ENCODE peak calls at places on chromosome X, in five cellular contexts. I is H1, Q is H9, O is IMR-90, H is mesendoderm. W is an unnamed sample.
A peak's percentile ranks its signal among the peaks of the same experiment; 100 is the strongest.

GRCh38 chrX:13339607-13340006 is 19.8 kb upstream of the ATXN3L start:
- DNase-seq in O (no peak), Q (no peak), I (no peak), H (no peak), W (no peak)

GRCh38 chrX:148538582-148538981 is 38.2 kb downstream of the AFF2 start:
- DNase-seq in Q (no peak), O (no peak), I (no peak), H (no peak), W (no peak)

GRCh38 chrX:65783746-65784145 is 116.3 kb downstream of the MSN start:
- DNase-seq in Q (no peak), I (no peak), H (no peak), O (no peak), W (no peak)

GRCh38 chrX:154515803-154516654 is at the start of gene FAM3A:
- DNase-seq in H (peak; percentile 89), O (peak; percentile 85), I (no peak), Q (peak; percentile 91), W (peak; percentile 77)

GRCh38 chrX:68238568-68238967 is 194.7 kb downstream of the OPHN1 start:
- DNase-seq in O (no peak), Q (peak; percentile 48), I (no peak), H (peak; percentile 27), W (no peak)

GRCh38 chrX:16870861-16871584 is 861 bp upstream of the RBBP7 start:
- DNase-seq in I (no peak), Q (peak; percentile 73), H (peak; percentile 59), O (no peak), W (peak; percentile 5)

GRCh38 chrX:129726307-129727111 is 12.3 kb upstream of the XPNPEP2 start:
- DNase-seq in I (peak; percentile 34), Q (peak; percentile 70), H (peak; percentile 76), O (peak; percentile 69), W (peak; percentile 47)

GRCh38 chrX:20265726-20266681 is 705 bp downstream of the RPS6KA3 start:
- DNase-seq in H (peak; percentile 20), Q (peak; percentile 26), I (no peak), O (peak; percentile 12), W (no peak)

GRCh38 chrX:125293792-125294780 is 25.6 kb upstream of the TEX13C start:
- DNase-seq in H (no peak), O (no peak), Q (no peak), I (no peak), W (no peak)

GRCh38 chrX:139532834-139533233 is 2.3 kb downstream of the F9 start:
- DNase-seq in H (no peak), Q (no peak), O (no peak), I (no peak), W (no peak)

DNA sequence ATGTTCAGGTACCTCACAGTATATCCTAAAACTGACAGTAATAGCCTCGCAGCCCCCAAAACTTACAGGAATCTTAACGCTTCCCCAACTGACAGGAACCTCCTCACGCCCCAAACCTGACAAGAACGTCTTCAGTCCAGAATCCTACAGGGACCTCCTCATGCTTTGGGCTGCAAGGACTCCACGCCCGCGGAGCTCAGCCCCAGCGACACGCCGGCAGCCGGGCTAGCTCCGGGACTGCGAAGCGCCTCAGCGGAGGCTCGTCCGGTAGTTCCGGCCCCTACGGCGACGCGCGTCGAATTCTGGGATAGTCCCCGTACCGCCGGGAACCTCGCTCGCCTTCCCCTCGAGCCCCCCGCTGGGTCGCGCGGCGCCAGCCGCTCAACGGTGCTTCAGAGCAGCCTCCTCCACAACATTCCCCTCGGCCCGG is 562 bp downstream of the PHF8 start:
- DNase-seq in H (no peak), O (peak; percentile 10), Q (peak; percentile 57), I (no peak), W (no peak)
- H3K9ac ChIP-seq in H (peak overlapping the region; percentile 83), O (peak overlapping the region; percentile 91), Q (peak overlapping the region; percentile 71), I (peak overlapping the region; percentile 94), W (peak overlapping the region; percentile 84)

GRCh38 chrX:7131621-7132020 is 15.9 kb upstream of the STS start:
- DNase-seq in Q (no peak), I (no peak), O (no peak), H (no peak), W (no peak)
- H2BK120ac ChIP-seq in Q (no peak overlapping the region), I (no peak overlapping the region), O (no peak overlapping the region), H (no peak overlapping the region), W (no peak overlapping the region)

DNA sequence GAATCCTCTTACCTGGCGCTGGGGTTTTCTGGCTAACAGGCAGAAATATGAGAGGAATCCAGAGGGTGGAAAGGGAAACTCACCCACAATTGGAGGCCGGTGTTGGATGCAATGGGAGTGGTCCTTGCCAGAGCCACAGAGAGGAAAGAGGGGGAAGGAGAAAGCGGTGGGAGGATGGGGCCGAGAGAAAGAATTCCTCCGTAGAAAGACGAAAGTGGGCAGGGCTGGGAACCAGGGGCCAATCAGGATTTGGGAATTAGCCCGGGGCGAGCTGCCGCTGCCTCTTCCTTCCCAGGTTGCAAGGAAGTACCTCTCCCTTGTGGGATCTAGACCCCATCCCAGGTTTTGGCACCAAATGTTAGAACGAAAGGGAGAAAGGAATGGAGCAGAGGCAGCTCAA is 83.1 kb upstream of the SPIN4 start:
- DNase-seq in H (no peak), O (no peak), I (no peak), Q (no peak), W (no peak)
- H3K9ac ChIP-seq in H (no peak overlapping the region), O (no peak overlapping the region), I (no peak overlapping the region), Q (no peak overlapping the region), W (no peak overlapping the region)

GRCh38 chrX:9770319-9770718 is 4.7 kb upstream of the GPR143 start:
- DNase-seq in O (peak; percentile 8), H (peak; percentile 84), Q (no peak), I (no peak), W (no peak)

GRCh38 chrX:9765072-9765736 is 443 bp downstream of the GPR143 start:
- DNase-seq in I (no peak), O (no peak), Q (peak; percentile 40), H (peak; percentile 42), W (no peak)

GRCh38 chrX:9767375-9767774 is 1.7 kb upstream of the GPR143 start:
- DNase-seq in Q (no peak), I (no peak), O (no peak), H (no peak), W (no peak)

GRCh38 chrX:9765737-9766098 is at the start of gene GPR143:
- DNase-seq in Q (peak; percentile 55), H (peak; percentile 63), I (no peak), O (no peak), W (no peak)
- H2BK120ac ChIP-seq in Q (no peak within 1 kb of the TSS), H (no peak within 1 kb of the TSS), I (no peak within 1 kb of the TSS), O (no peak within 1 kb of the TSS), W (no peak within 1 kb of the TSS)

GRCh38 chrX:44093431-44093830 is 120.2 kb upstream of the NDP start:
- DNase-seq in O (no peak), H (no peak), I (no peak), Q (no peak), W (no peak)

GRCh38 chrX:44088755-44089154 is 115.6 kb upstream of the NDP start:
- DNase-seq in Q (no peak), I (no peak), O (no peak), H (no peak), W (no peak)

GRCh38 chrX:44094821-44095530 is 121.8 kb upstream of the NDP start:
- DNase-seq in O (no peak), H (no peak), Q (no peak), I (no peak), W (no peak)

GRCh38 chrX:44096666-44097065 is 123.5 kb upstream of the NDP start:
- DNase-seq in O (no peak), I (no peak), Q (no peak), H (no peak), W (no peak)

GRCh38 chrX:44092778-44093177 is 119.6 kb upstream of the NDP start:
- DNase-seq in H (no peak), O (no peak), Q (no peak), I (no peak), W (no peak)
- H3K9ac ChIP-seq in H (no peak overlapping the region), O (no peak overlapping the region), Q (no peak overlapping the region), I (no peak overlapping the region), W (no peak overlapping the region)

W was measured in neuronal stem cell.